ENCODE peak calls at places on chromosomes 4 and X, in ten cellular contexts. T is uterus, W is hepatocyte, G is tibial artery, R is mammary epithelial cell, Q is heart right ventricle, J is ascending aorta, V is mesenchymal stem cell, K is PC-9, D is OCI-LY7. H is an unnamed sample. For H3K9me3, the result is how much of the 10 kb centered on the place peaks cover.

GRCh38 chr4:4338201-4338600 is 48.1 kb downstream of the ZBTB49 start:
- DNase-seq in V (no peak), T (no peak), R (no peak), J (no peak), G (no peak), K (no peak), D (no peak), Q (no peak), W (no peak), H (no peak)

GRCh38 chrX:18410038-18410437 is 15.4 kb upstream of the CDKL5 start:
- DNase-seq in K (no peak), T (no peak), G (no peak), Q (no peak), D (no peak), V (peak), J (no peak), W (peak), R (no peak), H (no peak)

GRCh38 chr4:139913398-139913990 is 240.5 kb downstream of the MAML3 start:
- DNase-seq in W (no peak), G (no peak), T (no peak), Q (no peak), R (no peak), D (no peak), J (no peak), V (no peak), K (no peak), H (no peak)

GRCh38 chrX:51743179-51743957 is at the start of gene GSPT2:
- DNase-seq in R (peak), J (peak), W (peak), K (no peak), V (peak), G (peak), Q (peak), T (peak), D (peak), H (no peak)

GRCh38 chr4:2591189-2591588 is 54.7 kb downstream of the FAM193A start:
- DNase-seq in T (no peak), V (peak), D (no peak), K (no peak), R (no peak), G (no peak), Q (no peak), W (no peak), J (no peak), H (peak)

GRCh38 chr4:147814334-147814733 is 82.4 kb downstream of the ARHGAP10 start:
- DNase-seq in Q (no peak), K (no peak), W (no peak), J (no peak), D (no peak), T (no peak), V (no peak), R (peak), G (no peak), H (no peak)

GRCh38 chrX:129015381-129015780 is 507.9 kb downstream of the SMARCA1 start:
- DNase-seq in R (no peak), Q (no peak), K (no peak), D (no peak), V (no peak), W (no peak), T (no peak), G (no peak), J (no peak), H (no peak)

GRCh38 chr4:98673282-98673644 is 14.9 kb upstream of the TSPAN5 start:
- DNase-seq in W (no peak), D (no peak), J (no peak), K (no peak), R (no peak), G (no peak), V (peak), T (no peak), Q (no peak), H (no peak)

GRCh38 chr4:145420595-145421214 is 60.9 kb upstream of the SMAD1 start:
- DNase-seq in J (no peak), Q (no peak), T (no peak), R (no peak), W (peak), G (no peak), V (no peak), K (no peak), D (no peak), H (no peak)

GRCh38 chr4:46123872-46124755 is at the start of gene GABRG1:
- DNase-seq in T (no peak), W (peak), J (no peak), V (no peak), D (no peak), K (no peak), R (no peak), Q (no peak), G (no peak), H (peak)

GRCh38 chr4:36568575-36568974 is 287.2 kb downstream of the DTHD1 start:
- DNase-seq in K (no peak), T (no peak), J (no peak), G (no peak), D (no peak), R (peak), Q (no peak), V (no peak), W (no peak), H (no peak)

GRCh38 chrX:25968920-25969319 is 169.2 kb upstream of the MAGEB18 start:
- DNase-seq in Q (no peak), T (no peak), G (no peak), D (no peak), K (peak), J (no peak), R (no peak), W (peak), V (no peak), H (peak)

GRCh38 chr4:123495530-123495929 is 98.9 kb downstream of the SPRY1 start:
- DNase-seq in T (no peak), Q (no peak), W (peak), K (no peak), V (peak), J (no peak), R (peak), G (no peak), D (no peak), H (no peak)

GRCh38 chrX:133171962-133172708 is 46.0 kb downstream of the TFDP3 start:
- DNase-seq in W (peak), R (peak), T (no peak), J (no peak), D (peak), Q (no peak), K (peak), V (peak), G (no peak), H (no peak)

DNA sequence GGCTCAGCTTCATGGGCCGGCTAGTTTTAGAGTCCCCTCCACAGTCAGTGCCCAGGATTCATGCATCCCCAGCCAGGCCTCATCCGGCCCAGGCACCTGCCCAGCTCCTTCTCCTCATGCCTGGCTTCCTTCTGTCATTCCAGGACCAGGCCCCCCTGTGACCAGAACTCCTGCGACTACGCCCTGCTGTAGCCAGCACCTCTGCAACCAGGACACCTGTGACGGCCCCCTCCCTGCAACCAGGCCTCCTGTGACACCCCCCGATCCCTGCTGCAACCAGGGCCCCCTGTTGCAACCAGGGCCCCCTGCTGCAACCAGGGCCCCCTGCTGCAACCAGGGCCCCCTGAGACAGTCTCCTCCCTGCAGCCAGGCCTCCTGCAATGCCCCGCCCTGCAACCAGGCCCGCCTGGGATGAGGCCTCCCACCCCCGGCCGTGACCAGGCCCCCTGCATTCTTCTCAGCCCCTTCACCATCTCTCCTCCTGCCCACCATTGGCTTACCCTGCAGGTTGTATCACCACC is 46.8 kb downstream of the HTRA3 start:
- DNase-seq in T (peak), D (no peak), J (no peak), K (no peak), R (no peak), G (peak), V (no peak), Q (no peak), W (no peak), H (no peak)
- H3K9me3 ChIP-seq in T (under half), D (under half), J (under half), K (under half), R (under half), G (under half), V (under half), Q (under half), W (under half), H (under half)

DNA sequence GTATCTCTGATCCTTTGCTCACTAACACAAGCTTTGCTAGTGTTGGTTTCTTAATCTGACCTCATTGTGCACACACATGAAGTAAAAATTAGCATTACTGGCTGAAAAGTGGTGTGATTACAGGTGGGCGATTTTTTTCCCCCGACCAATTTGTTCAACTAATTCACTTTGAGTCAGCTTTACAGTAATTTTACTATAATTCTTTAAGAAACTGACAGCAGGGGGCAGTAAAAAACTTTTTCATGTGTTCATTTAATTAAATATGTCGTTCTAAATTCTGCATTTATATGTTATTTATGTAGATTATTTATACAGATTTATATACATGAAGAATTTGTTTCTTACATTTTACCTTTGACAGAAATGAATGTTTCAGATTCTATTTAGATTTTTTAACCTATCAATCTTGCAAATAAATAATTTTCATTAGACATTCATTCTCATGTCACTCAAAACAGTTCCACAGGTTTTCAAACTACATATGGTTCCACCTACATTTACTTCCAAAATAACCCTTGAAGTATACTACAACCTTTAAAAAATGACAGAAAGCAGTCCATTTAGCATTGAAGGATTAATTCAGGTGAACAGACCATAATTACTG is 17.5 kb downstream of the PALLD start:
- DNase-seq in V (peak), K (no peak), T (no peak), W (peak), Q (no peak), J (no peak), G (no peak), D (peak), R (peak), H (no peak)
- H3K27ac ChIP-seq in V (no peak), K (no peak), T (no peak), W (no peak), Q (no peak), J (no peak), G (no peak), D (no peak), R (no peak), H (no peak)

DNA sequence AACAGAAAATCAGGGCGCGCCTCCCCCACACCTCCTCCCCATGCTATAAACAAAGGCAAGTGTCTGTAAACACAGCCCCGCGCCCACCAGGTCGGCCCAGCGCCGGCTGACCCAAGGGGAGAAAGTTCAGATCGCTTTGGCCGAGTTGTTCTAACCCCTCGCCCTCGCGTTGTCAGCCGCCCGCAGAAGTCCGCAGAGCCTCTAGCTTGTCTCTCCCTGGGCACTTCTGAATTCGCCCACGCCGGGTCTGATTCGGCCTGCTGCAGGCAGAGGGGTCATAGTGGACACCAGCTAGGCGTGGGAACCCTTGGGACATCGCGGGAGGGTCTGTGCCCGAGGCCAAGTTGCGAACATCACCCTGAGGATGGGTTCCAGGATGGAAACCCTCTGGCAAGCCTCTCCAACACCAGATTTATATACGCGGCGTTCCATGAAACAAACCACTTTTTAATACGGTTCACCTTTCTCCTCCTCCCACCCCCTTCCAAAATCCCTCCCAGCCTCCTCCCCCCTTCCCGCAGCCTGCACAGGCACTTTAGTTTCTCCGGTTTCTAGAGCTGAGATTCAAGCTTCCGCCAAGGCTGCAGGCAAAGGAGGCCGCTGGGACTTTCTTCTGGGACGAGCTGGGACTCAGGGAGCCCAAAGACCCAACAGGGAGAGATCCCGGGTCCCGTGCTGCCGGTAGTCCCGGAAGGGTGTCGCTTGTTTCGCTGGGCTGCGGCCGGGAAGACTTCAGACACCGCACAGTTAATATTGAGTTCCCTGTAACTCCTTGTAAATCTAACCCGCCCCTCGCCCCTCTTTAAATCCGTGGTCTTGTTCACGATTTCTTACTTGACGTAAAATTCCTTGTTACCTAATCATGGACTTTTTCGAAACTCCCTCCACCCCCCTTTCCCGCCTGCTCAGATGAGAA is 4.7 kb downstream of the HAND2 start:
- DNase-seq in T (peak), G (no peak), J (peak), Q (peak), R (no peak), V (peak), W (no peak), K (no peak), D (no peak), H (no peak)
- H3K9me3 ChIP-seq in T (under half), G (under half), J (under half), Q (under half), R (under half), V (under half), W (under half), K (under half), D (under half), H (under half)

GRCh38 chr4:186203391-186203802 is 12.0 kb downstream of the CYP4V2 start:
- DNase-seq in K (no peak), J (no peak), G (no peak), D (no peak), T (no peak), Q (no peak), V (no peak), W (peak), R (no peak), H (no peak)
- H3K27ac ChIP-seq in K (no peak), J (peak), G (no peak), D (no peak), T (peak), Q (no peak), V (no peak), W (no peak), R (no peak), H (no peak)

DNA sequence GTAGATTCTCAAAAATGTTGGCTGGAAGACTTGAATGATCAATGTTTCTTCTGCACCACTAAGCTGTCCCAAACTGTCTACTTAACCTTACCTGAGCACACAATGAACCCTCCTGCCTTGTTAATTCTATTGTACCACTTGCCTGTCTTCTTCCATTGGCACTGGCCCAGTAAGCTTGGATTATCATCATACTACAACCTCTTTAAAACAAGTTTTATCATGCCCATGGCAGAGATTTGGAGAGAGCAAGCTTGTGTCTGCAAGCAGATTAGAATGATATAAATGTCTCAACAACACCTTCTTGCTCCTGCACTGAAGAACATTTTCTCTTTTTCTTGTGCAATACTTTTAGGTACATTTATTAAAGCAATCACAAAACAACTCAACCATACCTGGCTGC is 74.0 kb upstream of the VMA21 start:
- DNase-seq in R (peak), D (no peak), W (no peak), J (no peak), T (no peak), Q (no peak), V (no peak), K (no peak), G (no peak), H (no peak)
- H3K9me3 ChIP-seq in R (under half), D (under half), W (under half), J (under half), T (under half), Q (under half), V (under half), K (under half), G (under half), H (under half)

GRCh38 chr4:52903273-52903672 is 41.2 kb downstream of the RASL11B start:
- DNase-seq in G (no peak), J (no peak), Q (no peak), K (no peak), T (no peak), D (no peak), W (no peak), V (no peak), R (no peak), H (no peak)

GRCh38 chr4:52907510-52907909 is 45.4 kb downstream of the RASL11B start:
- DNase-seq in V (no peak), K (no peak), J (no peak), W (no peak), G (no peak), Q (no peak), D (no peak), R (no peak), T (no peak), H (no peak)

GRCh38 chr4:52910115-52910514 is 48.0 kb downstream of the RASL11B start:
- DNase-seq in D (no peak), G (no peak), R (no peak), V (no peak), Q (no peak), T (no peak), W (no peak), J (no peak), K (no peak), H (no peak)

DNA sequence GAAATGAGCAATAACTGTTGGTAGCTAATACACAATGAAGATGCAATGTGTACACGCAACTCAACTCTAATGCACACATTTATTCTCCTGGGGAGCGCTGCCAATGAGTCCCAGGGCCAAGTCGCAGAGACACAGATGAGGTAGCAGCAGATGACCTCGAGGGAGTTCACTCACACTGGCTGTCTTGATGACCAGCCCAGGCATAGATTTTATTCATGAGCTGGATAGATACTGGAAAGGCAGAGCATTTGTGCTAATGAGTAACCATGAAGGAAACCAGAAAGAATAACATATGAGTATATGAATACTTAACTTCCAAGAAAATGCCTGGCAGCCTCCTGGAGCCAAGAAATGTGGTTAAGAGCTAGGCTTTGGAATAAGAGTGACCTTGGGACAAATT is 42.3 kb downstream of the RASL11B start:
- DNase-seq in V (no peak), K (no peak), T (no peak), D (no peak), J (no peak), G (no peak), W (no peak), Q (no peak), R (no peak), H (no peak)
- H3K27ac ChIP-seq in V (peak), K (no peak), T (no peak), D (no peak), J (no peak), G (no peak), W (no peak), Q (no peak), R (no peak), H (no peak)

H was measured in iPS DF 6.9.